ENCODE peak calls at places on chromosome 1, in seven cellular contexts. A is body of pancreas; B is naive thymus-derived CD8-positive, alpha-beta T cell; D is KG1; H is left ventricle myocardium inferior; K is left cardiac atrium; M is fibroblast of lung. Q is an unnamed sample.

GRCh38 chr1:180542530-180543171 is 16.1 kb upstream of the OVAAL start:
- DNase-seq in B (no peak), D (no peak), M (no peak), H (no peak), K (no peak), A (no peak), Q (no peak)

GRCh38 chr1:159089184-159089791 is 12.7 kb upstream of the AIM2 start:
- DNase-seq in A (no peak), B (no peak), M (no peak), H (no peak), K (no peak), D (no peak), Q (no peak)

GRCh38 chr1:227300682-227301081 is 17.6 kb downstream of the CDC42BPA start:
- DNase-seq in D (no peak), H (no peak), K (no peak), A (no peak), M (no peak), B (no peak), Q (no peak)

GRCh38 chr1:161379071-161379470 is 11.4 kb upstream of the CFAP126 start:
- DNase-seq in K (peak; percentile 54), D (no peak), H (peak; percentile 35), M (no peak), B (no peak), A (no peak), Q (no peak)

GRCh38 chr1:97094257-97094972 is 372.8 kb downstream of the PTBP2 start:
- DNase-seq in M (peak; percentile 59), B (no peak), H (no peak), K (no peak), D (no peak), A (no peak), Q (no peak)

GRCh38 chr1:116724765-116725375 is 29.4 kb upstream of the CD2 start:
- DNase-seq in K (peak; percentile 61), D (no peak), M (peak; percentile 65), B (peak; percentile 59), H (no peak), A (peak; percentile 79), Q (peak; percentile 68)

GRCh38 chr1:178124115-178124514 is 30.2 kb downstream of the RASAL2 start:
- DNase-seq in B (no peak), H (no peak), D (no peak), A (no peak), M (no peak), K (no peak), Q (no peak)

GRCh38 chr1:99358771-99359170 is 94.5 kb downstream of the PLPPR4 start:
- DNase-seq in B (no peak), D (no peak), H (no peak), A (no peak), K (no peak), M (peak; percentile 14), Q (no peak)

GRCh38 chr1:204154525-204155255 is 2.8 kb upstream of the ETNK2 start:
- DNase-seq in M (no peak), B (no peak), D (no peak), K (no peak), H (no peak), A (no peak), Q (no peak)

GRCh38 chr1:40389871-40390560 is 16.5 kb downstream of the SMAP2 start:
- DNase-seq in D (no peak), B (no peak), A (no peak), M (peak; percentile 98), H (no peak), K (no peak), Q (no peak)

GRCh38 chr1:222769968-222770620 is 33.1 kb downstream of the FAM177B start:
- DNase-seq in A (no peak), B (no peak), H (no peak), D (no peak), K (no peak), M (no peak), Q (no peak)

GRCh38 chr1:21241761-21242581 is 48.3 kb downstream of the ECE1 start:
- DNase-seq in B (no peak), M (no peak), D (no peak), H (no peak), K (no peak), A (peak; percentile 76), Q (no peak)

GRCh38 chr1:47184090-47184735 is 5.6 kb downstream of the PDZK1IP1 start:
- DNase-seq in A (no peak), B (no peak), H (no peak), D (no peak), M (no peak), K (no peak), Q (no peak)

GRCh38 chr1:97906567-97907228 is 14.1 kb downstream of the DPYD start:
- DNase-seq in K (peak; percentile 64), D (no peak), H (peak; percentile 39), M (peak; percentile 92), B (no peak), A (no peak), Q (no peak)

GRCh38 chr1:151705739-151706463 is 10.7 kb downstream of the CELF3 start:
- DNase-seq in K (no peak), D (no peak), H (no peak), M (no peak), B (no peak), A (no peak), Q (no peak)

GRCh38 chr1:29096255-29096896 is 27.3 kb downstream of the TMEM200B start:
- DNase-seq in M (no peak), A (no peak), K (no peak), H (no peak), D (no peak), B (no peak), Q (no peak)

GRCh38 chr1:180863158-180863775 is 49.4 kb upstream of the KIAA1614 start:
- DNase-seq in A (peak; percentile 39), D (peak; percentile 26), K (no peak), B (peak; percentile 3), H (no peak), M (peak; percentile 73), Q (no peak)

GRCh38 chr1:94418664-94419655 is 771 bp downstream of the ABCD3 start:
- DNase-seq in H (peak; percentile 19), K (peak; percentile 74), B (peak; percentile 2), A (peak; percentile 60), M (peak; percentile 42), D (no peak), Q (peak; percentile 27)

GRCh38 chr1:229844675-229845074 is 218.6 kb downstream of the URB2 start:
- DNase-seq in A (peak; percentile 61), H (no peak), D (no peak), M (peak; percentile 25), K (no peak), B (no peak), Q (no peak)

GRCh38 chr1:215273838-215274516 is 191.4 kb downstream of the KCNK2 start:
- DNase-seq in K (no peak), A (no peak), M (peak; percentile 82), D (no peak), H (no peak), B (no peak), Q (no peak)

GRCh38 chr1:117815105-117815812 is 114.2 kb downstream of the GDAP2 start:
- DNase-seq in H (no peak), D (no peak), A (no peak), M (peak; percentile 81), B (no peak), K (no peak), Q (no peak)

GRCh38 chr1:35555601-35556477 is 1.4 kb downstream of the KIAA0319L start:
- DNase-seq in H (no peak), D (no peak), B (no peak), A (no peak), K (no peak), M (no peak), Q (no peak)

GRCh38 chr1:32889731-32890278 is 3.5 kb downstream of the HPCA start:
- DNase-seq in B (no peak), A (no peak), K (no peak), D (no peak), H (no peak), M (no peak), Q (no peak)

GRCh38 chr1:53323316-53323715 is 4.6 kb downstream of the LRP8 start:
- DNase-seq in H (no peak), B (no peak), M (no peak), D (no peak), K (no peak), A (no peak), Q (no peak)

GRCh38 chr1:21936366-21937031 is 611 bp downstream of the HSPG2 start:
- DNase-seq in A (no peak), M (no peak), K (peak; percentile 59), D (no peak), H (no peak), B (no peak), Q (no peak)

GRCh38 chr1:225977937-225978748 is 21.0 kb downstream of the SDE2 start:
- DNase-seq in A (no peak), M (no peak), K (no peak), B (no peak), D (no peak), H (no peak), Q (no peak)

GRCh38 chr1:190084552-190084951 is 393.1 kb downstream of the BRINP3 start:
- DNase-seq in H (no peak), A (no peak), D (no peak), B (no peak), K (no peak), M (no peak), Q (no peak)

GRCh38 chr1:183589836-183590224 is 429 bp downstream of the NCF2 start:
- DNase-seq in B (no peak), H (no peak), A (no peak), K (no peak), D (no peak), M (no peak), Q (no peak)

GRCh38 chr1:12511128-12511484 is 106.9 kb downstream of the DHRS3 start:
- DNase-seq in D (no peak), M (no peak), A (no peak), B (no peak), K (no peak), H (no peak), Q (no peak)

GRCh38 chr1:8197493-8198282 is 120.2 kb upstream of the SLC45A1 start:
- DNase-seq in K (peak; percentile 76), M (peak; percentile 89), D (no peak), B (no peak), H (peak; percentile 51), A (peak; percentile 59), Q (no peak)

GRCh38 chr1:188958461-188959115 is 1519.1 kb downstream of the BRINP3 start:
- DNase-seq in B (no peak), K (no peak), H (no peak), A (no peak), M (no peak), D (no peak), Q (no peak)

GRCh38 chr1:75615664-75616435 is 4.9 kb upstream of the SLC44A5 start:
- DNase-seq in M (peak; percentile 24), A (peak; percentile 22), H (peak; percentile 15), D (no peak), B (no peak), K (peak; percentile 44), Q (no peak)